ENCODE peak calls at places on chromosome 15, in seven cellular contexts. H, W, F, D, R, S and A are unnamed samples.
A peak's percentile ranks its signal among the peaks of the same experiment; 100 is the strongest.

GRCh38 chr15:71730277-71731144 is 79.8 kb upstream of the NR2E3 start:
- DNase-seq in H (no peak), W (no peak), F (peak; percentile 86), D (no peak), R (peak; percentile 77), S (peak; percentile 80), A (no peak)

GRCh38 chr15:90819850-90820249 is 48.5 kb upstream of the FURIN start:
- DNase-seq in H (no peak), W (no peak), F (no peak), D (no peak), R (no peak), S (no peak), A (no peak)

GRCh38 chr15:58545307-58546065 is 113.7 kb downstream of the LIPC start:
- DNase-seq in H (no peak), W (no peak), F (peak; percentile 46), D (peak; percentile 89), R (peak; percentile 17), S (no peak), A (no peak)

GRCh38 chr15:28911295-28911979 is 25.7 kb downstream of the APBA2 start:
- DNase-seq in H (no peak), W (no peak), F (no peak), D (no peak), R (no peak), S (no peak), A (no peak)

GRCh38 chr15:57439128-57440030 is 63.1 kb downstream of the CGNL1 start:
- DNase-seq in H (no peak), W (no peak), F (no peak), D (no peak), R (no peak), S (no peak), A (no peak)

GRCh38 chr15:82653483-82653882 is 6.3 kb upstream of the CPEB1 start:
- DNase-seq in H (no peak), W (no peak), F (no peak), D (no peak), R (no peak), S (no peak), A (no peak)

GRCh38 chr15:40349163-40349562 is 1.7 kb upstream of the PHGR1 start:
- DNase-seq in H (no peak), W (no peak), F (no peak), D (no peak), R (no peak), S (no peak), A (no peak)

GRCh38 chr15:98734472-98735284 is 86.3 kb downstream of the IGF1R start:
- DNase-seq in H (peak; percentile 59), W (no peak), F (peak; percentile 41), D (no peak), R (peak; percentile 48), S (no peak), A (no peak)

GRCh38 chr15:36090276-36090946 is 489.0 kb upstream of the CDIN1 start:
- DNase-seq in H (no peak), W (no peak), F (no peak), D (no peak), R (no peak), S (peak; percentile 59), A (no peak)

GRCh38 chr15:44315164-44315563 is 26.6 kb downstream of the GOLM2 start:
- DNase-seq in H (no peak), W (no peak), F (no peak), D (no peak), R (no peak), S (no peak), A (no peak)

GRCh38 chr15:32730677-32731654 is 13.2 kb downstream of the GREM1 start:
- DNase-seq in H (peak; percentile 61), W (no peak), F (peak; percentile 31), D (no peak), R (no peak), S (peak; percentile 83), A (no peak)

GRCh38 chr15:63051701-63052066 is 9.1 kb downstream of the TPM1 start:
- DNase-seq in H (no peak), W (no peak), F (no peak), D (no peak), R (no peak), S (no peak), A (no peak)

GRCh38 chr15:99925661-99926461 is 192.6 kb upstream of the LYSMD4 start:
- DNase-seq in H (no peak), W (peak; percentile 82), F (peak; percentile 6), D (no peak), R (no peak), S (peak; percentile 65), A (no peak)

GRCh38 chr15:99930696-99931095 is 197.5 kb upstream of the LYSMD4 start:
- DNase-seq in H (no peak), W (no peak), F (no peak), D (no peak), R (no peak), S (no peak), A (no peak)

GRCh38 chr15:99931703-99932603 is 198.7 kb upstream of the LYSMD4 start:
- DNase-seq in H (peak; percentile 32), W (no peak), F (no peak), D (no peak), R (no peak), S (no peak), A (no peak)

GRCh38 chr15:99929266-99929665 is 196.0 kb upstream of the LYSMD4 start:
- DNase-seq in H (no peak), W (no peak), F (no peak), D (no peak), R (no peak), S (peak; percentile 72), A (no peak)

DNA sequence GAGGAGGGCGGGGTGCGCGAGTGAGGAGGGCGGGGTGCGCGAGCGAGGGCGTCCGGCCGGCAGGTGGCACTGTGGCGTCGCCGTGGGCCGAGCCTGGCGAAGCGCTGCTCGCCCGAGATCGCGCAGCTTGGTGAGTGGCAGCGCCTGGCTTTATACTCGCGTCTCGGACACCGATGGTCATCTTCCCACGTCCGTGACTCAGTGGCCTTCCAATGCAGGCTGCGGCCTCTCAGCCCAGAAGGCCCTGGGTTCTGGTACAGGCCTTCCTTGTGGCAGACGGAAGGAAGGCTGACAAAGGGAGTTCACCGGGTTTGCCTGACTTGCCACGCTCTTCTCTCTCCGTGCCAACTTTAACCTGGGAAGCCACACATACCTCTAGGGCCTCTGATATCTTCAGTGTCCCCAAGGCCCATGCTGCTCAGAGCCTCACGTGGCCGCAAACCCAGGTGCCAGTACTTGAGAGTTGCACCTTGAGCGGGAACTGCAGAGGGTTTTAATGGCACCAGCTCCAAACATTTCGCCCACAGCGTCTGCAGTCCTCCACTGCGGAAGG is 195.3 kb upstream of the LYSMD4 start:
- DNase-seq in H (no peak), W (peak; percentile 93), F (peak; percentile 82), D (no peak), R (peak; percentile 66), S (peak; percentile 49), A (no peak)
- H3K4me3 ChIP-seq in H (peak overlapping the region; percentile 49), W (peak overlapping the region; percentile 68), F (peak overlapping the region; percentile 61), D (peak overlapping the region; percentile 54), R (peak overlapping the region; percentile 54), S (peak overlapping the region; percentile 82), A (peak overlapping the region; percentile 57)

GRCh38 chr15:72728821-72729220 is 42.8 kb downstream of the BBS4 start:
- DNase-seq in H (no peak), W (no peak), F (no peak), D (no peak), R (no peak), S (no peak), A (no peak)

GRCh38 chr15:72735111-72735510 is 48.4 kb downstream of the ADPGK start:
- DNase-seq in H (no peak), W (no peak), F (no peak), D (no peak), R (no peak), S (no peak), A (no peak)

GRCh38 chr15:72733941-72734738 is 48.1 kb downstream of the BBS4 start:
- DNase-seq in H (no peak), W (no peak), F (no peak), D (no peak), R (no peak), S (no peak), A (no peak)

GRCh38 chr15:72737723-72738122 is 45.8 kb downstream of the ADPGK start:
- DNase-seq in H (no peak), W (no peak), F (peak; percentile 15), D (no peak), R (no peak), S (no peak), A (no peak)

DNA sequence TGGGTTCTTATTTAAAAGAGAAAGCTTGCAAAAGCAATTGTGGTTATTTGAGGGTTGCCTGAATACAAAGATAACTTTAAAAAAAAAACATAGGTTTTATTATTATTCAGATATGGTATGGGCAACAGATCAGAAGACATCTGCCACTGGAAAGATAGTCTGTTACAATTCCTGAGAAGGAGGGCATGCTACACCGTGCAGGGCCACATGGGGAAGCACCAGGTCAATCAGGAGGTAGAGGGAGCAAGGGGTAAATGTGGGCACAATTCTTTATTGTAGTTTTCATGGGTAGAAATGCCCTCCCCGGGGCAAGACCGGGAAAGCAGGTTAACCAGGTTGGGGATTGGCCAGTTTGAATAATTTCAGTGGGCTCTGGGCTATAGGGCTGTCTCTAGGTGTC is 46.5 kb downstream of the BBS4 start:
- DNase-seq in H (no peak), W (no peak), F (no peak), D (no peak), R (no peak), S (peak; percentile 21), A (no peak)
- TF ChIP-seq CTCF in H (no peak), W (no peak), F (no peak), D (no peak), R (no peak), S (peak; percentile 19), A (no peak)

DNA sequence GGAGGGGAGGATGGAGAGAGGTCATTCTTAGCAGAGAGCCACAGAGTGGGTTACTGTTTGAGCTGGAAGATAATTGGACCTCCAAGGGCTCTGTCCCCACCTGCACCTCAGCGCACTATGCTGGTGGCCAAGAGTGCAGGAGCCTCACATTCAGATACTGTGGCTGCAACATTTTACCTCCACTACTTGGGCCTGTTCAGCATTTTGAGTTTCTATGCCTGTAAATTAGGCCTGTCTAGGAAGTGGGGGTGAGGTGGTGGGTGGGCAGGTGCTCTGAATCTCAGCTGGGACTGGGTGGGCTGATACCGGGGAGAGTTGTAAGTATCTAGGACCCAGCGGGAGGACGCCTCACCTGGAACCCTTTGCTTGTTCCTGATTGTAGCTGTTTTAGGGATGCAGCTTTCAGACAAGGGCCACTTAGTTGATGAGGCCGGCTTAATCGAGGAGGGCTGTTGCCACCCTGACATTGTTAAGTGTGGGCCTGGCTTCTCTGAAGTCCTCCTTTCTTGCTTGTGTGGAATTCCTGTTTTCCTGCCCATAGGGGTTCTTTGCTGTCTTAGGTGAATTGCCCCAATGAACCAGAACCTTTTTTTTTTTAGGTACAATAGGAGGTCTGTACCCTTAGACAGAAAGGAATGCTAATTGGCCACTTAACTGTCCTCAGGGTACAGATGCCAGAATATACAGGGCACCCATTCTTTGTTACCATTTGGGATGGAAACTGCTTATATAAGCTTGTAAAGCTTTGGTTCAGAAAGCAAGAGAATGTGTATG is 83.9 kb downstream of the SMAD3 start:
- DNase-seq in H (no peak), W (no peak), F (no peak), D (no peak), R (no peak), S (peak; percentile 49), A (no peak)
- H3K4me3 ChIP-seq in H (no peak overlapping the region), W (no peak overlapping the region), F (no peak overlapping the region), D (no peak overlapping the region), R (no peak overlapping the region), S (peak overlapping the region; percentile 7), A (no peak overlapping the region)

GRCh38 chr15:42133892-42134502 is 22.4 kb downstream of the PLA2G4F start:
- DNase-seq in H (no peak), W (peak; percentile 77), F (peak; percentile 63), D (no peak), R (peak; percentile 17), S (peak; percentile 89), A (no peak)
- TF ChIP-seq CTCF in H (peak; percentile 67), W (peak; percentile 65), F (peak; percentile 87), D (no peak), R (peak; percentile 57), S (peak; percentile 99), A (peak; percentile 83)